ENCODE peak calls at places on chromosomes 11 and 22, in five cellular contexts. One of them, this sample, is unnamed.

GRCh38 chr22:45843030-45843429 is 133.9 kb downstream of the WNT7B start:
- DNase-seq in astrocyte of the cerebellum: no peak
- DNase-seq in adrenal gland: no peak
- DNase-seq in body of pancreas: no peak
- DNase-seq in psoas muscle: no peak
- DNase-seq in this sample: no peak

GRCh38 chr11:129705341-129705740 is 110.3 kb upstream of the TMEM45B start:
- DNase-seq in astrocyte of the cerebellum: no peak
- DNase-seq in adrenal gland: no peak
- DNase-seq in body of pancreas: no peak
- DNase-seq in psoas muscle: no peak
- DNase-seq in this sample: no peak

GRCh38 chr22:39662677-39663034 is 92.1 kb downstream of the CACNA1I start:
- DNase-seq in astrocyte of the cerebellum: no peak
- DNase-seq in adrenal gland: no peak
- DNase-seq in body of pancreas: no peak
- DNase-seq in psoas muscle: no peak
- DNase-seq in this sample: no peak

GRCh38 chr11:108788565-108789199 is 123.8 kb downstream of the DDX10 start:
- DNase-seq in astrocyte of the cerebellum: peak; percentile 19
- DNase-seq in adrenal gland: no peak
- DNase-seq in body of pancreas: peak; percentile 13
- DNase-seq in psoas muscle: no peak
- DNase-seq in this sample: peak; percentile 59

GRCh38 chr22:48428556-48429371 is 1398.9 kb downstream of the BRD1 start:
- DNase-seq in astrocyte of the cerebellum: no peak
- DNase-seq in adrenal gland: no peak
- DNase-seq in body of pancreas: no peak
- DNase-seq in psoas muscle: no peak
- DNase-seq in this sample: no peak

GRCh38 chr11:70201876-70202861 is 927 bp upstream of the FADD start:
- DNase-seq in astrocyte of the cerebellum: no peak
- DNase-seq in adrenal gland: no peak
- DNase-seq in body of pancreas: no peak
- DNase-seq in psoas muscle: no peak
- DNase-seq in this sample: peak; percentile 47

GRCh38 chr11:34395916-34396555 is 38.2 kb upstream of the ABTB2 start:
- DNase-seq in astrocyte of the cerebellum: no peak
- DNase-seq in adrenal gland: no peak
- DNase-seq in body of pancreas: no peak
- DNase-seq in psoas muscle: no peak
- DNase-seq in this sample: peak; percentile 54

GRCh38 chr11:61334434-61335354 is 1.7 kb downstream of the TKFC start:
- DNase-seq in astrocyte of the cerebellum: no peak
- DNase-seq in adrenal gland: peak; percentile 90
- DNase-seq in body of pancreas: peak; percentile 56
- DNase-seq in psoas muscle: no peak
- DNase-seq in this sample: peak; percentile 53

GRCh38 chr22:36405671-36406070 is 17.9 kb upstream of the MYH9 start:
- DNase-seq in astrocyte of the cerebellum: no peak
- DNase-seq in adrenal gland: no peak
- DNase-seq in body of pancreas: no peak
- DNase-seq in psoas muscle: no peak
- DNase-seq in this sample: no peak

DNA sequence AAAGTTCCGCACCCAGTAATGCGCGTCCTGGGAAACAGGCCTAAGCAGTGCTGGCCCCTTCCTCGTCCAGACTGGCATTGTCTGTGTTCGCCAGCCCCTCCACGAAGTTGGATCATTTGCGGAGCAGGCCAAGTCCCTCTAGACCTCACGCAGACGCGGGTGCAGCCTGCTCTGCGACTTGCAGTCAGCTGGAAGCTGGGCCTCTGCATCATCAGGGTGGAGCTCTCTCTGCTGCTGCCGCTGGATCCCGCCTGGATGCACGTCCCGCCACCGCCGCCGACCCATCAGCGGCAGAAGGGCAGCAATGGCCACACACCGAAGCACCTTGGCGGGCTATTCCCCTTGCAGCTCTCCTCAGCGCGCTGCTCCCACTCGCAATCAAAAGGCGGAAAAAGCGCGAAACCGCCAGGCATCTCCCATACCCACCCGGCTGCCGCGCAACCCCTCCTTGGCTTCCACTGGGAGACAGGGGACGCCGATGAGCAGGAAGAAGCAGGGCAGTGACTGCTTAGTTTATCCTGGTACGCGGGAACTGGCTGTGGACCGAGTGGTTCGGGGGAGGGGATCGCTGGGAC is 34.1 kb upstream of the GLYATL1 start:
- DNase-seq in astrocyte of the cerebellum: no peak
- DNase-seq in adrenal gland: no peak
- DNase-seq in body of pancreas: peak; percentile 19
- DNase-seq in psoas muscle: peak; percentile 54
- DNase-seq in this sample: peak; percentile 63
- H3K4me3 ChIP-seq in astrocyte of the cerebellum: peak overlapping the region; percentile 69
- H3K4me3 ChIP-seq in adrenal gland: no peak overlapping the region
- H3K4me3 ChIP-seq in body of pancreas: no peak overlapping the region
- H3K4me3 ChIP-seq in psoas muscle: peak overlapping the region; percentile 47
- H3K4me3 ChIP-seq in this sample: peak overlapping the region; percentile 82

GRCh38 chr11:113023986-113024385 is 62.8 kb downstream of the NCAM1 start:
- DNase-seq in astrocyte of the cerebellum: no peak
- DNase-seq in adrenal gland: no peak
- DNase-seq in body of pancreas: no peak
- DNase-seq in psoas muscle: no peak
- DNase-seq in this sample: no peak
- TF ChIP-seq CTCF in astrocyte of the cerebellum: no peak
- TF ChIP-seq CTCF in adrenal gland: no peak
- TF ChIP-seq CTCF in body of pancreas: no peak
- TF ChIP-seq CTCF in psoas muscle: no peak
- TF ChIP-seq CTCF in this sample: no peak

GRCh38 chr11:113578715-113579250 is 103.6 kb upstream of the DRD2 start:
- DNase-seq in astrocyte of the cerebellum: no peak
- DNase-seq in adrenal gland: no peak
- DNase-seq in body of pancreas: no peak
- DNase-seq in psoas muscle: no peak
- DNase-seq in this sample: no peak

GRCh38 chr11:113577356-113578163 is 102.4 kb upstream of the DRD2 start:
- DNase-seq in astrocyte of the cerebellum: no peak
- DNase-seq in adrenal gland: no peak
- DNase-seq in body of pancreas: peak; percentile 25
- DNase-seq in psoas muscle: no peak
- DNase-seq in this sample: no peak

GRCh38 chr11:113574586-113574985 is 99.4 kb upstream of the DRD2 start:
- DNase-seq in astrocyte of the cerebellum: no peak
- DNase-seq in adrenal gland: no peak
- DNase-seq in body of pancreas: no peak
- DNase-seq in psoas muscle: no peak
- DNase-seq in this sample: no peak

GRCh38 chr11:113579292-113579940 is 104.2 kb upstream of the DRD2 start:
- DNase-seq in astrocyte of the cerebellum: peak; percentile 8
- DNase-seq in adrenal gland: no peak
- DNase-seq in body of pancreas: no peak
- DNase-seq in psoas muscle: no peak
- DNase-seq in this sample: no peak

GRCh38 chr11:113578164-113578455 is 102.9 kb upstream of the DRD2 start:
- DNase-seq in astrocyte of the cerebellum: no peak
- DNase-seq in adrenal gland: no peak
- DNase-seq in body of pancreas: no peak
- DNase-seq in psoas muscle: no peak
- DNase-seq in this sample: no peak
- H3K4me3 ChIP-seq in astrocyte of the cerebellum: no peak overlapping the region
- H3K4me3 ChIP-seq in adrenal gland: no peak overlapping the region
- H3K4me3 ChIP-seq in body of pancreas: no peak overlapping the region
- H3K4me3 ChIP-seq in psoas muscle: no peak overlapping the region
- H3K4me3 ChIP-seq in this sample: no peak overlapping the region

GRCh38 chr11:24391165-24391564 is 105.7 kb upstream of the LUZP2 start:
- DNase-seq in astrocyte of the cerebellum: no peak
- DNase-seq in adrenal gland: no peak
- DNase-seq in body of pancreas: no peak
- DNase-seq in psoas muscle: no peak
- DNase-seq in this sample: peak; percentile 4
- TF ChIP-seq CTCF in astrocyte of the cerebellum: no peak
- TF ChIP-seq CTCF in adrenal gland: no peak
- TF ChIP-seq CTCF in body of pancreas: no peak
- TF ChIP-seq CTCF in psoas muscle: no peak
- TF ChIP-seq CTCF in this sample: no peak

DNA sequence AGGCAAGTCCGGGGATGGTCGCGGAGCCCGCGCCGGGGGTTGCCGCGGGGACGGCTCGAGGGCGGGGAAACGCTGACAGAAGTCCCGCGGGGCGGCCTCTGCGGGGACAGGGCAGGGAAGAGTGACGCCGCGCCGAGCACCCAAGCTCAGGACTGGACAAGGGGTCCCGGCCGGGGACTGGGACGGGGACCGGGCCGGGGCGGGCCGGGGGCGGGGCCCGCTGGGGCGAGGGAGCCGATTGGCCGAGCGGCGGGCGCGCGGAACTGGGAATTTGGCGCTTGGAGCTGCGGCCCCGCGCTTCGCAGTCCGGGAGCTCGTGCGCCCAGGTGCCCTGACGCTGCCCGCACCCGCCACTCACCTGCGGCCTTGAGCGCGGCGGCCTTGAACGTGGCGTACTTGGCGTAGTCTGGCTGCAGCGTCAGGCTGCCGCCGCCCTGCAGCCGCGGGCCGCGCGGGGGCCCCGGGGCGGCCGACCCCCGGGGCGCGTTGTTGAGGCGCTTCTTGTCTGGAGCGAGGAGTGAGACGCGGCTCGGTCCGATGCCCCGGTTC is 4.8 kb downstream of the SHISA8 start:
- DNase-seq in astrocyte of the cerebellum: no peak
- DNase-seq in adrenal gland: no peak
- DNase-seq in body of pancreas: peak; percentile 53
- DNase-seq in psoas muscle: no peak
- DNase-seq in this sample: no peak
- H3K4me3 ChIP-seq in astrocyte of the cerebellum: no peak overlapping the region
- H3K4me3 ChIP-seq in adrenal gland: no peak overlapping the region
- H3K4me3 ChIP-seq in body of pancreas: no peak overlapping the region
- H3K4me3 ChIP-seq in psoas muscle: peak overlapping the region; percentile 59
- H3K4me3 ChIP-seq in this sample: peak overlapping the region; percentile 28